ENCODE peak calls at places on chromosomes 16 and 17, in six cellular contexts. E is K562, J is GM12878, C is A549, R is endothelial cell of umbilical vein, U is NB4. Y is an unnamed sample.

GRCh38 chr17:83173997-83174858 is 94.8 kb downstream of the METRNL start:
- DNase-seq in C (no peak), U (peak), E (no peak), R (no peak), J (no peak), Y (peak)

GRCh38 chr17:17516315-17516930 is 20.2 kb upstream of the RASD1 start:
- DNase-seq in E (no peak), R (no peak), U (no peak), J (no peak), C (no peak), Y (no peak)

GRCh38 chr16:49754495-49755290 is 101.2 kb downstream of the ZNF423 start:
- DNase-seq in C (no peak), E (no peak), J (no peak), U (peak), R (peak), Y (no peak)

GRCh38 chr17:74272731-74273201 is 1.3 kb upstream of the DNAI2 start:
- DNase-seq in J (no peak), U (no peak), E (no peak), C (no peak), R (no peak), Y (no peak)

GRCh38 chr16:4693956-4694663 is 748 bp downstream of the NUDT16L1 start:
- DNase-seq in E (peak), C (peak), J (no peak), R (peak), U (peak), Y (no peak)

GRCh38 chr17:67080804-67081203 is 36.5 kb downstream of the CACNG1 start:
- DNase-seq in E (no peak), C (no peak), J (peak), U (no peak), R (no peak), Y (no peak)

GRCh38 chr17:28385037-28385797 is 13.7 kb downstream of the SARM1 start:
- DNase-seq in J (no peak), C (no peak), U (no peak), E (no peak), R (no peak), Y (no peak)

GRCh38 chr16:2519711-2520080 is 475 bp upstream of the AMDHD2 start:
- DNase-seq in J (no peak), R (no peak), U (no peak), C (no peak), E (no peak), Y (no peak)

GRCh38 chr16:9885457-9885856 is 296.8 kb downstream of the GRIN2A start:
- DNase-seq in U (no peak), E (no peak), J (no peak), R (no peak), C (no peak), Y (no peak)

GRCh38 chr17:81074440-81074839 is 39.5 kb downstream of the BAIAP2 start:
- DNase-seq in C (no peak), R (no peak), E (no peak), U (no peak), J (no peak), Y (no peak)

GRCh38 chr17:8152112-8152775 is at the start of gene PER1:
- DNase-seq in R (peak), U (peak), C (peak), J (peak), E (peak), Y (peak)

GRCh38 chr17:31680126-31680525 is 178.9 kb downstream of the COPRS start:
- DNase-seq in C (no peak), E (no peak), R (no peak), J (peak), U (peak), Y (no peak)

GRCh38 chr16:84050316-84050715 is 7.7 kb upstream of the SLC38A8 start:
- DNase-seq in C (no peak), R (no peak), U (no peak), E (no peak), J (no peak), Y (no peak)

GRCh38 chr17:28406478-28406824 is 439 bp upstream of the SLC46A1 start:
- DNase-seq in R (no peak), C (no peak), U (no peak), E (no peak), J (no peak), Y (no peak)

GRCh38 chr16:69201291-69201690 is 14.3 kb downstream of the SNTB2 start:
- DNase-seq in U (no peak), J (no peak), E (no peak), R (no peak), C (no peak), Y (no peak)

GRCh38 chr16:2692251-2692947 is 10.1 kb downstream of the KCTD5 start:
- DNase-seq in R (no peak), E (no peak), J (no peak), C (no peak), U (no peak), Y (no peak)

GRCh38 chr17:31858647-31859486 is at the start of gene COPRS:
- DNase-seq in E (peak), U (peak), R (peak), C (peak), J (no peak), Y (peak)

GRCh38 chr16:21980032-21980431 is 20.9 kb downstream of the PDZD9 start:
- DNase-seq in C (no peak), R (no peak), E (no peak), J (no peak), U (no peak), Y (no peak)

GRCh38 chr17:36850794-36851193 is 86.5 kb upstream of the LHX1 start:
- DNase-seq in R (peak), J (no peak), E (peak), U (peak), C (peak), Y (no peak)

GRCh38 chr16:72657791-72658190 is 390.1 kb downstream of the ZFHX3 start:
- DNase-seq in C (no peak), R (no peak), U (no peak), J (peak), E (no peak), Y (no peak)

GRCh38 chr16:1991588-1992474 is 2.1 kb downstream of the SYNGR3 start:
- DNase-seq in E (peak), R (peak), J (peak), C (peak), U (peak), Y (no peak)

GRCh38 chr17:76736349-76737081 is 616 bp downstream of the SRSF2 start:
- DNase-seq in J (no peak), U (peak), R (peak), E (peak), C (no peak), Y (peak)

GRCh38 chr17:4734857-4735475 is 3.7 kb downstream of the MED11 start:
- DNase-seq in R (no peak), U (no peak), J (no peak), C (no peak), E (no peak), Y (no peak)

GRCh38 chr16:76345093-76345735 is 68.0 kb downstream of the CNTNAP4 start:
- DNase-seq in C (no peak), U (no peak), E (no peak), R (no peak), J (no peak), Y (no peak)

GRCh38 chr16:88451586-88452484 is 1.2 kb upstream of the ZFPM1 start:
- DNase-seq in U (peak), C (no peak), J (no peak), R (peak), E (no peak), Y (peak)

GRCh38 chr16:873243-873661 is 72.7 kb upstream of the GNG13 start:
- DNase-seq in R (no peak), U (no peak), E (no peak), J (no peak), C (no peak), Y (no peak)

GRCh38 chr17:78991906-78992532 is 12.3 kb upstream of the LGALS3BP start:
- DNase-seq in J (no peak), C (no peak), R (no peak), U (no peak), E (no peak), Y (no peak)
- TF ChIP-seq MYC in J (no peak), C (no peak), R (no peak), U (no peak), E (no peak), Y (no peak)

GRCh38 chr16:54447606-54448440 is 161.2 kb upstream of the IRX3 start:
- DNase-seq in J (no peak), R (no peak), C (peak), U (peak), E (peak), Y (no peak)
- TF ChIP-seq MYC in J (no peak), R (no peak), C (no peak), U (no peak), E (no peak), Y (no peak)

DNA sequence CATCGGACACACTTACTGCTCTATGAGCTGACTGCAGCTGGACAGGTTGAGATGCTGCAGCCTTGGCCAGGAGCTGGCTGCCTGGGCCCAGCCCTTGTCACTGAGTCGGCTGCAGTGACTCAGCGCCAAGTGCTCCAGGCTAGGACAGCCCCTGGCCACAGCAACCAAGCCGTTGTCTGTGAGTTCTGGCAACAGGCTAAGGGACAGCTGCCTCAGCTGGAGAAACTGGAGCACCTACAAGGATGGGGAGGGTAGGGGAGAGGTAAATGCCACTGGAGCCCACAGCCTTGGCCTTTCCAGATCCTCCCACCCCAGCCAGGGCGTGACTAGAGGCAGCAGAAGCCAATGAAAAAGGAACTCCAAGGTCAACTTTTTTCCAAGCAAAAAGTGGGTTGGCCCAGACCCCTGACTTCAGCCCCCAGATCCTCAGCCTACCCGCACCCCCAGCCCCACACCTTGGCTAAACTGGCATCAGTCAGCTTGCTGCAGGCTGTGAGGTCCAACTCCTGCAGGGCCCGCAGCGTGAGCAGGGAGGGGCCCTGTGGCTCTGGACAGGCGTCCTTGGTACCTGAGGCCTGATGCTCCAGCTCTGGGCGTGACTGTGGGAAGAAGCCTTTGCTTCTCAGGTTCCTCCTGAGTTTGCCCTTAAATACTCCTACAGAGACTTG is 9.1 kb downstream of the ELMO3 start:
- DNase-seq in J (no peak), E (peak), U (no peak), C (peak), R (no peak), Y (no peak)
- TF ChIP-seq MYC in J (no peak), E (no peak), U (no peak), C (no peak), R (no peak), Y (no peak)

GRCh38 chr17:45814622-45815606 is 29.8 kb upstream of the SPPL2C start:
- DNase-seq in E (no peak), C (no peak), J (no peak), R (no peak), U (no peak), Y (no peak)

GRCh38 chr17:45813051-45813731 is 29.1 kb downstream of the CRHR1 start:
- DNase-seq in R (no peak), E (peak), C (no peak), U (no peak), J (no peak), Y (no peak)

GRCh38 chr17:45808845-45809244 is 24.7 kb downstream of the CRHR1 start:
- DNase-seq in E (no peak), R (no peak), J (no peak), C (no peak), U (no peak), Y (no peak)

GRCh38 chr17:45809484-45809883 is 25.4 kb downstream of the CRHR1 start:
- DNase-seq in C (no peak), E (no peak), U (no peak), J (no peak), R (no peak), Y (no peak)

DNA sequence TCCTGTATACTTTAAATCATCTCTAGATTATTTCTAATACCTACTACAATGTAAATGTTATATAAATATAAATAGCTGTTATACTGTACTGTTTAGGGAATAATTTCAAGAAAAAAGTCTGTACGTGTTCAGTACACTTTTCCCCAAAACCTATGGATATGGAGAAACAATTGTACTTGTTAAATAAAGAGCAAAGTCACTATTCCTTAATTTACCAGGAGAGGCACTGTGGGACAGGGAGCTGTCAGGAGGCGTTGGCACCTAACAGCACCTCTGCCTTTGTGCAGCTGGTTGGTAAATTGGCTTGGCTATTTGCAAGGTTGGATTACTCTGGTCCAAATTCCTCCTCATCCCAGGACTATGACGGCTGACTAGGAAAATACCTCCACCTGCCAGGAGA is 28.0 kb downstream of the CRHR1 start:
- DNase-seq in R (no peak), J (no peak), C (peak), U (peak), E (peak), Y (peak)
- TF ChIP-seq MYC in R (no peak), J (no peak), C (no peak), U (no peak), E (no peak), Y (no peak)

GRCh38 chr17:69712801-69713311 is 298.4 kb downstream of the MAP2K6 start:
- DNase-seq in E (no peak), U (no peak), C (no peak), R (no peak), J (no peak), Y (no peak)
- TF ChIP-seq MYC in E (no peak), U (no peak), C (no peak), R (no peak), J (no peak), Y (no peak)

Y was measured in HepG2.